ENCODE peak calls at places on chromosomes 3 and 15, in four cellular contexts. One of them, this sample, is unnamed.

GRCh38 chr3:72953325-72953956 is 43.2 kb upstream of the PPP4R2 start:
- DNase-seq in substantia nigra: no peak
- DNase-seq in GDM1: no peak
- DNase-seq in ELR: no peak
- DNase-seq in this sample: no peak

GRCh38 chr3:47000922-47001730 is 21.7 kb downstream of the NBEAL2 start:
- DNase-seq in ELR: no peak
- DNase-seq in GDM1: no peak
- DNase-seq in substantia nigra: no peak
- DNase-seq in this sample: no peak

GRCh38 chr3:11717768-11718581 is 74.3 kb upstream of the VGLL4 start:
- DNase-seq in substantia nigra: no peak
- DNase-seq in GDM1: no peak
- DNase-seq in ELR: peak
- DNase-seq in this sample: no peak

GRCh38 chr3:99503350-99503749 is 135.0 kb upstream of the COL8A1 start:
- DNase-seq in substantia nigra: no peak
- DNase-seq in GDM1: no peak
- DNase-seq in ELR: peak
- DNase-seq in this sample: no peak

GRCh38 chr3:164451083-164451910 is 627.0 kb downstream of the SI start:
- DNase-seq in GDM1: no peak
- DNase-seq in substantia nigra: no peak
- DNase-seq in ELR: peak
- DNase-seq in this sample: no peak

GRCh38 chr3:149177122-149177521 is 44.5 kb downstream of the CP start:
- DNase-seq in ELR: no peak
- DNase-seq in GDM1: no peak
- DNase-seq in substantia nigra: no peak
- DNase-seq in this sample: no peak

GRCh38 chr3:55726501-55726775 is 239.3 kb upstream of the WNT5A start:
- DNase-seq in GDM1: no peak
- DNase-seq in ELR: no peak
- DNase-seq in substantia nigra: no peak
- DNase-seq in this sample: no peak

GRCh38 chr3:143139786-143140185 is 20.2 kb downstream of the CHST2 start:
- DNase-seq in ELR: peak
- DNase-seq in substantia nigra: no peak
- DNase-seq in GDM1: no peak
- DNase-seq in this sample: no peak

GRCh38 chr3:24365168-24365567 is 129.5 kb downstream of the THRB start:
- DNase-seq in ELR: peak
- DNase-seq in substantia nigra: no peak
- DNase-seq in GDM1: no peak
- DNase-seq in this sample: no peak

GRCh38 chr15:76340802-76341365 is 4.3 kb downstream of the ISL2 start:
- DNase-seq in substantia nigra: no peak
- DNase-seq in ELR: peak
- DNase-seq in GDM1: no peak
- DNase-seq in this sample: peak

This sample was measured in posterior cingulate gyrus.